ENCODE peak calls at places on chromosomes 6 and 20, in five cellular contexts. One of them, this sample, is unnamed.
A peak's percentile ranks its signal among the peaks of the same experiment; 100 is the strongest.

GRCh38 chr6:6515691-6516607 is 72.6 kb upstream of the LY86 start:
- DNase-seq in GM12878: peak; percentile 84
- DNase-seq in adrenal gland: no peak
- DNase-seq in right lobe of liver: no peak
- DNase-seq in ovary: no peak
- DNase-seq in this sample: no peak

GRCh38 chr6:124339610-124340339 is 536.1 kb downstream of the NKAIN2 start:
- DNase-seq in GM12878: no peak
- DNase-seq in adrenal gland: no peak
- DNase-seq in right lobe of liver: no peak
- DNase-seq in ovary: no peak
- DNase-seq in this sample: no peak

GRCh38 chr6:84314377-84314898 is 87.0 kb upstream of the CEP162 start:
- DNase-seq in ovary: no peak
- DNase-seq in right lobe of liver: no peak
- DNase-seq in adrenal gland: no peak
- DNase-seq in GM12878: no peak
- DNase-seq in this sample: no peak

GRCh38 chr6:1335367-1336037 is 23.6 kb downstream of the FOXQ1 start:
- DNase-seq in ovary: no peak
- DNase-seq in GM12878: no peak
- DNase-seq in adrenal gland: no peak
- DNase-seq in right lobe of liver: peak; percentile 71
- DNase-seq in this sample: peak; percentile 66

GRCh38 chr20:58640446-58640845 is 10.6 kb upstream of the STX16 start:
- DNase-seq in GM12878: no peak
- DNase-seq in ovary: no peak
- DNase-seq in right lobe of liver: no peak
- DNase-seq in adrenal gland: no peak
- DNase-seq in this sample: no peak

GRCh38 chr6:90175627-90176538 is 120.8 kb downstream of the BACH2 start:
- DNase-seq in adrenal gland: no peak
- DNase-seq in right lobe of liver: no peak
- DNase-seq in GM12878: no peak
- DNase-seq in ovary: no peak
- DNase-seq in this sample: no peak

GRCh38 chr6:30518505-30518850 is 29.2 kb downstream of the HLA-E start:
- DNase-seq in ovary: no peak
- DNase-seq in adrenal gland: no peak
- DNase-seq in right lobe of liver: no peak
- DNase-seq in GM12878: no peak
- DNase-seq in this sample: no peak

GRCh38 chr6:28580484-28580883 is 54.8 kb downstream of the GPX5 start:
- DNase-seq in ovary: no peak
- DNase-seq in adrenal gland: no peak
- DNase-seq in right lobe of liver: no peak
- DNase-seq in GM12878: no peak
- DNase-seq in this sample: no peak

GRCh38 chr6:336159-337114 is 44.1 kb downstream of the DUSP22 start:
- DNase-seq in adrenal gland: no peak
- DNase-seq in GM12878: peak; percentile 88
- DNase-seq in ovary: no peak
- DNase-seq in right lobe of liver: no peak
- DNase-seq in this sample: peak; percentile 32

GRCh38 chr6:53112404-53112803 is 36.2 kb downstream of the GCM1 start:
- DNase-seq in GM12878: no peak
- DNase-seq in ovary: no peak
- DNase-seq in right lobe of liver: no peak
- DNase-seq in adrenal gland: no peak
- DNase-seq in this sample: no peak

GRCh38 chr6:118876814-118877213 is 17.1 kb upstream of the ASF1A start:
- DNase-seq in GM12878: no peak
- DNase-seq in ovary: no peak
- DNase-seq in right lobe of liver: no peak
- DNase-seq in adrenal gland: no peak
- DNase-seq in this sample: no peak

GRCh38 chr6:139638179-139638872 is 263.9 kb upstream of the CITED2 start:
- DNase-seq in ovary: no peak
- DNase-seq in adrenal gland: no peak
- DNase-seq in GM12878: no peak
- DNase-seq in right lobe of liver: no peak
- DNase-seq in this sample: no peak

GRCh38 chr6:53928641-53929339 is 134.0 kb downstream of the LRRC1 start:
- DNase-seq in GM12878: no peak
- DNase-seq in adrenal gland: no peak
- DNase-seq in ovary: no peak
- DNase-seq in right lobe of liver: no peak
- DNase-seq in this sample: no peak

GRCh38 chr6:33995046-33995872 is 150.6 kb downstream of the GRM4 start:
- DNase-seq in GM12878: no peak
- DNase-seq in right lobe of liver: peak; percentile 77
- DNase-seq in adrenal gland: no peak
- DNase-seq in ovary: no peak
- DNase-seq in this sample: peak; percentile 68

GRCh38 chr20:444117-444516 is 18.2 kb downstream of the TBC1D20 start:
- DNase-seq in adrenal gland: no peak
- DNase-seq in ovary: no peak
- DNase-seq in GM12878: no peak
- DNase-seq in right lobe of liver: no peak
- DNase-seq in this sample: no peak

GRCh38 chr6:12709116-12709515 is 7.5 kb upstream of the PHACTR1 start:
- DNase-seq in adrenal gland: no peak
- DNase-seq in ovary: no peak
- DNase-seq in right lobe of liver: no peak
- DNase-seq in GM12878: no peak
- DNase-seq in this sample: no peak

GRCh38 chr20:4261333-4262284 is 246.3 kb upstream of the RNF24 start:
- DNase-seq in adrenal gland: no peak
- DNase-seq in right lobe of liver: no peak
- DNase-seq in ovary: no peak
- DNase-seq in GM12878: no peak
- DNase-seq in this sample: no peak

GRCh38 chr6:11225990-11226389 is 6.5 kb downstream of the NEDD9 start:
- DNase-seq in right lobe of liver: no peak
- DNase-seq in adrenal gland: no peak
- DNase-seq in GM12878: no peak
- DNase-seq in ovary: no peak
- DNase-seq in this sample: no peak

GRCh38 chr20:48823960-48824497 is 3.8 kb downstream of the PREX1 start:
- DNase-seq in ovary: no peak
- DNase-seq in right lobe of liver: no peak
- DNase-seq in GM12878: peak; percentile 76
- DNase-seq in adrenal gland: no peak
- DNase-seq in this sample: no peak

GRCh38 chr20:37816003-37816402 is 86.9 kb upstream of the VSTM2L start:
- DNase-seq in adrenal gland: no peak
- DNase-seq in right lobe of liver: no peak
- DNase-seq in GM12878: no peak
- DNase-seq in ovary: no peak
- DNase-seq in this sample: no peak

GRCh38 chr20:64144144-64144912 is 19.9 kb upstream of the MYT1 start:
- DNase-seq in adrenal gland: no peak
- DNase-seq in ovary: peak; percentile 3
- DNase-seq in GM12878: no peak
- DNase-seq in right lobe of liver: no peak
- DNase-seq in this sample: no peak

GRCh38 chr20:32355417-32355841 is 2.7 kb upstream of the ASXL1 start:
- DNase-seq in GM12878: peak; percentile 59
- DNase-seq in adrenal gland: no peak
- DNase-seq in right lobe of liver: no peak
- DNase-seq in ovary: no peak
- DNase-seq in this sample: no peak

GRCh38 chr6:117906454-117906904 is 585 bp upstream of the SLC35F1 start:
- DNase-seq in GM12878: peak; percentile 8
- DNase-seq in adrenal gland: no peak
- DNase-seq in ovary: no peak
- DNase-seq in right lobe of liver: no peak
- DNase-seq in this sample: no peak

GRCh38 chr6:12169377-12169776 is 120.8 kb upstream of the EDN1 start:
- DNase-seq in adrenal gland: no peak
- DNase-seq in ovary: no peak
- DNase-seq in right lobe of liver: no peak
- DNase-seq in GM12878: no peak
- DNase-seq in this sample: no peak

GRCh38 chr6:164442572-164442971 is 866.8 kb downstream of the C6orf118 start:
- DNase-seq in adrenal gland: no peak
- DNase-seq in right lobe of liver: no peak
- DNase-seq in ovary: no peak
- DNase-seq in GM12878: no peak
- DNase-seq in this sample: no peak

GRCh38 chr6:166296035-166296883 is 11.9 kb downstream of the PRR18 start:
- DNase-seq in right lobe of liver: no peak
- DNase-seq in adrenal gland: no peak
- DNase-seq in GM12878: no peak
- DNase-seq in ovary: no peak
- DNase-seq in this sample: no peak
- H3K27ac ChIP-seq in right lobe of liver: no peak overlapping the region
- H3K27ac ChIP-seq in adrenal gland: no peak overlapping the region
- H3K27ac ChIP-seq in GM12878: no peak overlapping the region
- H3K27ac ChIP-seq in ovary: no peak overlapping the region
- H3K27ac ChIP-seq in this sample: no peak overlapping the region

GRCh38 chr6:105850636-105851035 is 235.5 kb upstream of the PRDM1 start:
- DNase-seq in adrenal gland: no peak
- DNase-seq in right lobe of liver: no peak
- DNase-seq in ovary: no peak
- DNase-seq in GM12878: no peak
- DNase-seq in this sample: no peak
- H3K9me3 ChIP-seq in adrenal gland: no peaks in the 10 kb centered on the region
- H3K9me3 ChIP-seq in right lobe of liver: no peaks in the 10 kb centered on the region
- H3K9me3 ChIP-seq in ovary: no peaks in the 10 kb centered on the region
- H3K9me3 ChIP-seq in GM12878: no peaks in the 10 kb centered on the region
- H3K9me3 ChIP-seq in this sample: no peaks in the 10 kb centered on the region

DNA sequence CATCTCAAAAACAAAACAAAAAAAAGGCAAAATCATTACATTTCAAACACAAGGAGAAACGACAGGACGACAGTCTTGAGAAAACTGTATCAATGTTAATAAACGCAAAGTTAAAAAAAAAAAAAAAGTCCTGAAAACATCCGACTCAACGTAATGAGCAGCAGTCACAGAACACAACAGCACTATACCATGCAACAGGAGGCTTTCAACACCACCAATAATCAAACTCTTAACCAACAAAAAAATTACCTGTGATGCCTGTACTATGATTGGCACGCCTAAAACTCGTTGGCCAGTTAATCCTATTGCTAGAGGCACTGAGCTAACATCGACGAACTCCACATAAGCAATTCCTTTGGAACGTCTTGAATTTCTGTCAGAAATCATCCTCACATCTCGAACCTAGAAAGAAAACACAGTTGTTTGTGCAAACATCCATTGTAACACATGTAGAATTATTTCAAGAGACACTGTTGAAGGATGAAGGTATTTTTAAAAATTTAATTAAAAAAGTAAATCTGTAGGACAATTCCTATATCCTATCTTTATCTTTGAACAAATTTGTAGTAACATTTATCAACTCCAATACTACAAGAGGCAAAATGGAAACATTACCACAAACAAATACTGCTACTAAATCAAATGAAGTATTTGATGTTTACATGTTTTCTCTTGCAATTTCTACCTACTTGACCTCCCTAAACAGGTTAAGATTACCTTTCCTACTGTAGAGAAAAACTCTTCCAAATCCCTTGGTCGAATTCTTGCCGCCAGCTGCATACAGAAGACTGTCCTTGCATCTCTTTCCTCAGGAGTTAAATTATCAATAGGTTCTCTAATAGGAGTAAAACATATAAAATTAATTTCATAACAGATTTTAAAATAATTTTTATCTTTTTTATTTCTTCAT is 17.5 kb downstream of the RBM39 start:
- DNase-seq in right lobe of liver: no peak
- DNase-seq in GM12878: no peak
- DNase-seq in ovary: no peak
- DNase-seq in adrenal gland: no peak
- DNase-seq in this sample: no peak
- TF ChIP-seq POLR2A in right lobe of liver: no peak
- TF ChIP-seq POLR2A in GM12878: no peak
- TF ChIP-seq POLR2A in ovary: no peak
- TF ChIP-seq POLR2A in adrenal gland: no peak
- TF ChIP-seq POLR2A in this sample: no peak

GRCh38 chr6:156676721-156677120 is 100.5 kb upstream of the ARID1B start:
- DNase-seq in ovary: no peak
- DNase-seq in adrenal gland: no peak
- DNase-seq in GM12878: no peak
- DNase-seq in right lobe of liver: no peak
- DNase-seq in this sample: no peak
- H3K27ac ChIP-seq in ovary: no peak overlapping the region
- H3K27ac ChIP-seq in adrenal gland: no peak overlapping the region
- H3K27ac ChIP-seq in GM12878: no peak overlapping the region
- H3K27ac ChIP-seq in right lobe of liver: no peak overlapping the region
- H3K27ac ChIP-seq in this sample: no peak overlapping the region

DNA sequence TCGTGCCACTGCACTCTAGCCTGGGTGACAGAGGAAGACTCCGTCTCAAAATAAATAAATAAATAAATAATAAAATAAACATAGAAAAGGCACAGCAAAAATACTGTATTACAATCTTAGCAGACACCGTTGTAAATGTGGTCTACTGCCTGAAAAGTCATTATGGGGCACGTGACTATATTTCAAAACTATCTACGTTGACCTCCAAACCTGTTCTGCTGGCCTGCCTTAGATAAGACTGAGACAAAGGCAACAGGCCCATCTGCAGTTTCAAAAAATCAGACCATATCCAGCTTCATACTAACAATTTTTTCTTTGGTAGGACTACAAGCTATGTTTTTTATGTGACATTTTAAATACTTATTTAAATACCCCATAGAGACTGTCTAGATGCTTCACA is 59.1 kb downstream of the AGPAT4 start:
- DNase-seq in adrenal gland: no peak
- DNase-seq in GM12878: no peak
- DNase-seq in ovary: no peak
- DNase-seq in right lobe of liver: no peak
- DNase-seq in this sample: no peak
- H3K9me3 ChIP-seq in adrenal gland: no peaks in the 10 kb centered on the region
- H3K9me3 ChIP-seq in GM12878: no peaks in the 10 kb centered on the region
- H3K9me3 ChIP-seq in ovary: no peaks in the 10 kb centered on the region
- H3K9me3 ChIP-seq in right lobe of liver: no peaks in the 10 kb centered on the region
- H3K9me3 ChIP-seq in this sample: no peaks in the 10 kb centered on the region

DNA sequence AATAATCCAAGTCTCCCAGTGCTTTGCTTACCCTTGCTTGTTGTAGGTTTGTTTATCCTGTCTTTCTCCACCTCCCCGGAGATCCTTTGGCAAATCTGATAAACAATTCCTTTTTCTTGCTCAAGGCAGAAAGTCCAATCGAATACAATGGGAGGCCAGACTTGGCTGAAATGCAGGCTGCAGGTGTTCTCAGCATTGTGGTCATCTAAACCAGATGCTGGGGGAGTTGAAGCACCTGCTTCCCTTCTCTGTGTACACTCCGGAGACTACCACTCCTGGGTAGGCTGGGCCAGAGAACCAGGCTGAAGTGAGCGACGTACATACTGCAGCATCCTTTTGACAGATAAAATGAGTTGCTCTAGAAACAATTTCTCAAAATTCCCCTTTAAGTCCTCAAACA is 82.6 kb upstream of the PREP start:
- DNase-seq in right lobe of liver: no peak
- DNase-seq in GM12878: no peak
- DNase-seq in adrenal gland: no peak
- DNase-seq in ovary: no peak
- DNase-seq in this sample: no peak
- TF ChIP-seq POLR2A in right lobe of liver: no peak
- TF ChIP-seq POLR2A in GM12878: no peak
- TF ChIP-seq POLR2A in adrenal gland: no peak
- TF ChIP-seq POLR2A in ovary: no peak
- TF ChIP-seq POLR2A in this sample: no peak